ENCODE peak calls at places on chromosomes 13 and 19, in six cellular contexts. L is psoas muscle; I is CD8-positive, alpha-beta T cell; Q is spleen; P is ascending aorta; Z is astrocyte of the cerebellum. R is an unnamed sample.

GRCh38 chr19:2270157-2270571 is 11.8 kb downstream of the PEAK3 start:
- DNase-seq in Q (peak), P (no peak), L (peak), I (no peak), Z (no peak), R (peak)

GRCh38 chr19:13038306-13039210 is 43.3 kb downstream of the NFIX start:
- DNase-seq in P (no peak), I (no peak), Q (no peak), Z (no peak), L (no peak), R (no peak)

GRCh38 chr19:46824887-46825730 is 25.5 kb downstream of the AP2S1 start:
- DNase-seq in L (no peak), I (no peak), Z (no peak), Q (peak), P (no peak), R (peak)

GRCh38 chr13:80083516-80084085 is 257.3 kb downstream of the SPRY2 start:
- DNase-seq in P (no peak), Z (peak), L (no peak), I (no peak), Q (no peak), R (peak)

GRCh38 chr19:35689836-35690235 is 14.5 kb upstream of the ZBTB32 start:
- DNase-seq in Q (no peak), P (no peak), L (no peak), I (no peak), Z (no peak), R (peak)

GRCh38 chr13:30792257-30793000 is 57.1 kb downstream of the ALOX5AP start:
- DNase-seq in P (peak), Q (peak), L (peak), I (no peak), Z (peak), R (peak)

GRCh38 chr13:88000787-88001186 is 329.6 kb downstream of the SLITRK5 start:
- DNase-seq in Q (no peak), Z (no peak), I (no peak), L (no peak), P (no peak), R (no peak)

GRCh38 chr19:16002380-16002779 is 53.6 kb downstream of the OR10H4 start:
- DNase-seq in L (no peak), Q (no peak), Z (no peak), P (no peak), I (no peak), R (no peak)

GRCh38 chr13:79097201-79097600 is 308.9 kb downstream of the RBM26 start:
- DNase-seq in I (no peak), L (no peak), Q (no peak), P (no peak), Z (no peak), R (no peak)

GRCh38 chr19:54400913-54401312 is 14.4 kb upstream of the TTYH1 start:
- DNase-seq in P (no peak), Z (no peak), L (no peak), Q (no peak), I (no peak), R (no peak)

GRCh38 chr13:72805663-72806341 is 23.9 kb downstream of the PIBF1 start:
- DNase-seq in Z (no peak), Q (no peak), P (no peak), L (no peak), I (no peak), R (peak)

GRCh38 chr13:45292176-45292575 is 48.8 kb downstream of the TPT1 start:
- DNase-seq in P (no peak), L (no peak), Q (no peak), I (no peak), Z (no peak), R (no peak)

GRCh38 chr13:23462815-23463559 is 29.5 kb upstream of the SACS start:
- DNase-seq in I (no peak), P (no peak), Q (no peak), L (no peak), Z (no peak), R (no peak)

GRCh38 chr19:34733266-34733825 is 697 bp upstream of the ZNF181 start:
- DNase-seq in Z (no peak), I (no peak), L (peak), Q (peak), P (peak), R (no peak)

GRCh38 chr13:36840718-36841250 is 21.8 kb downstream of the RFXAP start:
- DNase-seq in P (no peak), Q (no peak), L (no peak), I (no peak), Z (no peak), R (no peak)

GRCh38 chr13:27810461-27810860 is 18.2 kb downstream of the GSX1 start:
- DNase-seq in I (no peak), Q (no peak), Z (no peak), L (no peak), P (no peak), R (no peak)

GRCh38 chr13:97568850-97569249 is 134.9 kb downstream of the RAP2A start:
- DNase-seq in Z (no peak), Q (no peak), I (no peak), L (no peak), P (no peak), R (no peak)

GRCh38 chr13:72101768-72102400 is 234.9 kb upstream of the DACH1 start:
- DNase-seq in Q (no peak), Z (no peak), I (no peak), P (no peak), L (no peak), R (no peak)

GRCh38 chr19:16378291-16378889 is 53.8 kb downstream of the KLF2 start:
- DNase-seq in Z (no peak), L (peak), P (no peak), Q (peak), I (no peak), R (no peak)

GRCh38 chr19:13436352-13436751 is 69.9 kb downstream of the CACNA1A start:
- DNase-seq in Q (no peak), Z (no peak), I (no peak), P (no peak), L (no peak), R (no peak)

DNA sequence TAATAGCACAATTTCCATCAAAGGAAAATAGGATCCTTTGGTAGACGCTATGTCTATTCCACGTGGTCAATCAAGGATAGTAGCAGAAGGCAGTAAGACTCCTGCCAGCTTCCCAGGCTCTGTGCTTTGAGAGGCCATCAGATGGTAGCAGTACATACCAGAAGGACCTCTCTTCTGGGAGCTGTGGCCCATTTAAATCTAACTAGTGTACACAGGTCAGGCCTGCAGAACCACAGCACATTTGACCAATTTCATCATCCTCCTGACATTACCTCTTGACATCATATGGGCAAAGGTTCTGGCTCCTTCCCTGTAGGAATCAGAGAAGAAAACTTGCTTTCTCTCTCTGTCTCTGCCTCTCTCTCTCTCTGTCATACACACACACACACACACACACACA is 229.6 kb upstream of the HTR2A start:
- DNase-seq in I (no peak), P (no peak), Z (no peak), L (no peak), Q (no peak), R (peak)
- TF ChIP-seq CTCF in I (no peak), P (no peak), Z (no peak), L (no peak), Q (no peak), R (no peak)

GRCh38 chr13:33312150-33312908 is 26.8 kb upstream of the STARD13 start:
- DNase-seq in Z (peak), I (no peak), L (no peak), Q (no peak), P (no peak), R (peak)
- TF ChIP-seq CTCF in Z (no peak), I (no peak), L (peak), Q (no peak), P (no peak), R (peak)

DNA sequence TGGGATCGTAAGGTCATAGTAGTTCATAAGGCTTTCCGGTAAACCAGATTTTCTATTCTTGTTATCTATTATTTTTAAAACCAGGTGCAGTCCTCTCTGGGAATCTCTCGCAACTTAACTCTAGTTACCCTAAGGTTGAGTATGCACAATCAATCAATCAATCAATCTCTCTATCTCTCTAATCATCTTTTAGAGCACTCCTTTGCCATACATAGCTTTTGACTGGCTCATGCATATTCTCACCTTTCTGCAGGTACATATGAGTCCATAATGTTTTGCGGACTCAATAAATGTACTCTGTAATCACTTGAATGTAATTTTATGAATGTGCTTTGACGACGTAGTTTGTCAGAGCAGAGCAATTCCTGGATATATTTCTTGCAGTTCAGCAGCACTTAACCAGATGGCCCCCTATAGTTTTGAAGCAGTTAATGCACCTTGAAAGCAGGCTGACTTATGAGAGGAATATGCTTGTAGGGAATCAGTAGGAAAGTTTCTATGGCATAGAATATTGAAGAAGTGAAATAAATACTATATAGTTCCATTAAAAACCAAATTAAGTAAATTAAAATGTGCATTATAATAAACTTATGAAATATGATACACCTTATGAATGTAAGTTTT is 524.7 kb downstream of the GPC5 start:
- DNase-seq in Z (no peak), L (no peak), Q (no peak), P (no peak), I (no peak), R (no peak)
- TF ChIP-seq CTCF in Z (peak), L (no peak), Q (no peak), P (no peak), I (no peak), R (no peak)

DNA sequence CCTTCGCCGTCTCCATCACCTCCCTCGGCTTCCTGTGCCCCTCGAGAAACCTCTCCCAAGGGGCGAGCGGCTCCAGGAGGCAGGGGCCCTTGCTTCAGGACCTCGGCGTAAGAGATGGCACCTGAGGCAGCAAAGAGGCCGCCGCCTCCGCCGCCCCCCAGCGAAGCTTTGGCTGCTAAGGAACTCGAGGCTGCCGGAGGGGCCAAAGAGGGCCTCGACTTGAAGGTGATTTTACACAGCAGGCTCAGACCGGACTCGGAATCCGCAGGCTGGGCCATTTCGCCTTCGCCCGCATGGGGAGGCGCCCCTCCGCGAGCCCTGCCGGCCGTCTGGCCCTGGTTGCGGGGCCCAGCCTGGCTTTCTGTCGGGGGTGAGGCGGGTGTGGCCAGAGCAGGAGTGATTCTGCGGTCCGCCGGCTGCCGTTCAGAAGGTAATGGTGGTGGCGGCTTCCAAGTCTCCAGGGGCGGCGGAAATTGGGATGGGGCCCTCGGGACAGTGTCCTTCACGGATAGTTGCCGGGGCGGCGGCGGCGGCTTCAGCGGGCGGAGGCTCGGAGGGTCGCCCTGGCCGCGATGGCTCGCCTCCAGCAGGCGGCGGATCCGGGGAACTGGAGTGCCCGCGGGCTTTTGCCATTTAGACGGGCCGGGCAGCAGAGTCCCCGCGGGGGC is 1.4 kb downstream of the GGN start:
- DNase-seq in L (peak), I (no peak), Z (no peak), P (no peak), Q (no peak), R (no peak)
- TF ChIP-seq CTCF in L (no peak), I (no peak), Z (no peak), P (no peak), Q (no peak), R (no peak)

DNA sequence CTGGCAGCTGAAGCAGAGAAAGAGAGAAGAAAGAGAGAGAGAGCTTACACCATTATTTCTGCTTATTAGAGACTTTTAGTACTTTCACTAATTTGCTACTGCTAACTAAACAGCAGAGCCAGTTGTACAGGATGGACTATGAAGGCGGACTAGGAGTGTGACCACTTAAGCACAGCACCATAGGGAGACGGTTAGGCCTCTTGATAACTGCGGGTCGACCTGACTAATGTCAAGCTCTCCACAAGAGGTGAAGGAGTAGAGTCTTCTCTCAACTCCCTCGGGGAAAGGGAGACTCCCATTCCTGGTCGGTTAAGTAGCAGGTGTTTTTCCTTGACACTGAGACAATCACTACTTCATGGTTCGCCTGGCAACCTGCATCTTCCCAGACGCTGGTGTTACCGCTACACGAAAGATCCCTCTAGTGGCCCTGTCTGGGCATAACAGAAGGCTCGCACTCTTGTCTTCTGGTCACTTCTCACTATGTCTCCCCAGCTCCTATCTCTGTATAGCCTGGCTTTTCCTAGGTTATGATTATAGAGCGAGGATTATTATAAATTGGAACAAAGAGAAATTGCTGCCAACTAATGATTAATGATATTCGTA is 5.3 kb upstream of the PSG7 start:
- DNase-seq in I (no peak), Q (no peak), Z (no peak), L (no peak), P (no peak), R (peak)
- TF ChIP-seq CTCF in I (no peak), Q (no peak), Z (peak), L (no peak), P (no peak), R (peak)

GRCh38 chr13:105139048-105139379 is 1396.4 kb downstream of the EFNB2 start:
- DNase-seq in Q (no peak), I (no peak), P (no peak), Z (no peak), L (no peak), R (no peak)
- TF ChIP-seq CTCF in Q (no peak), I (no peak), P (no peak), Z (no peak), L (no peak), R (no peak)

GRCh38 chr19:55585658-55586339 is 5.2 kb upstream of the ZNF579 start:
- DNase-seq in L (peak), P (peak), Q (peak), Z (peak), I (no peak), R (peak)
- TF ChIP-seq CTCF in L (no peak), P (no peak), Q (no peak), Z (no peak), I (no peak), R (no peak)

GRCh38 chr13:26221721-26222522 is at the start of gene RNF6:
- DNase-seq in Q (peak), Z (peak), L (peak), I (peak), P (peak), R (peak)
- TF ChIP-seq CTCF in Q (no peak), Z (no peak), L (no peak), I (no peak), P (no peak), R (no peak)

GRCh38 chr19:45403272-45403671 is 1.6 kb downstream of the PPP1R13L start:
- DNase-seq in P (no peak), L (no peak), Z (no peak), I (no peak), Q (no peak), R (no peak)

GRCh38 chr19:45404557-45405434 is at the start of gene PPP1R13L:
- DNase-seq in Q (peak), Z (peak), P (peak), L (peak), I (no peak), R (peak)

GRCh38 chr19:45401815-45402468 is 2.9 kb downstream of the PPP1R13L start:
- DNase-seq in Q (no peak), L (no peak), P (no peak), Z (no peak), I (no peak), R (no peak)

GRCh38 chr19:45403781-45404556 is 900 bp downstream of the PPP1R13L start:
- DNase-seq in P (peak), I (peak), L (no peak), Q (peak), Z (no peak), R (peak)

GRCh38 chr19:45402469-45403070 is 2.3 kb downstream of the PPP1R13L start:
- DNase-seq in Z (no peak), Q (peak), L (peak), I (no peak), P (no peak), R (peak)
- TF ChIP-seq CTCF in Z (no peak), Q (no peak), L (peak), I (peak), P (peak), R (peak)

R was measured in fibroblast of villous mesenchyme.